ENCODE peak calls at places on chromosomes 5 and 9, in six cellular contexts. V is stomach, G is gastrocnemius medialis, L is tibial nerve, A is A549, T is body of pancreas. Q is an unnamed sample.

GRCh38 chr9:115808695-115809094 is 344.9 kb upstream of the PAPPA start:
- DNase-seq in L (no peak), V (no peak), G (no peak), T (no peak), A (no peak), Q (no peak)

GRCh38 chr9:126471084-126471611 is 142.6 kb upstream of the LMX1B start:
- DNase-seq in G (peak; percentile 70), T (peak; percentile 83), A (no peak), V (peak; percentile 72), L (peak; percentile 64), Q (peak; percentile 58)

GRCh38 chr9:33939924-33940874 is 108.5 kb downstream of the UBAP2 start:
- DNase-seq in V (no peak), G (no peak), L (no peak), T (no peak), A (no peak), Q (no peak)

GRCh38 chr5:159051431-159052281 is 48.1 kb downstream of the EBF1 start:
- DNase-seq in T (peak; percentile 22), V (peak; percentile 40), L (peak; percentile 23), A (no peak), G (no peak), Q (peak; percentile 70)

GRCh38 chr5:179828756-179829421 is 8.2 kb downstream of the SQSTM1 start:
- DNase-seq in T (no peak), G (no peak), V (no peak), L (no peak), A (no peak), Q (no peak)

GRCh38 chr5:154811653-154812465 is 38.5 kb downstream of the FAXDC2 start:
- DNase-seq in V (peak; percentile 65), A (peak; percentile 76), T (peak; percentile 67), L (peak; percentile 38), G (peak; percentile 53), Q (peak; percentile 58)

GRCh38 chr5:136364307-136364706 is 1.0 kb downstream of the TRPC7 start:
- DNase-seq in G (no peak), V (no peak), T (no peak), L (no peak), A (peak; percentile 10), Q (no peak)

GRCh38 chr9:127311239-127311741 is 46.7 kb downstream of the GARNL3 start:
- DNase-seq in A (peak; percentile 33), T (peak; percentile 76), G (peak; percentile 42), L (peak; percentile 25), V (peak; percentile 65), Q (no peak)

GRCh38 chr5:100623719-100624118 is 88.5 kb downstream of the FAM174A start:
- DNase-seq in L (no peak), V (no peak), G (no peak), T (no peak), A (no peak), Q (no peak)

GRCh38 chr5:94217745-94218144 is 400.7 kb downstream of the KIAA0825 start:
- DNase-seq in A (no peak), L (no peak), G (no peak), T (no peak), V (no peak), Q (no peak)

GRCh38 chr5:41067714-41068113 is 3.4 kb downstream of the MROH2B start:
- DNase-seq in G (no peak), T (no peak), L (no peak), V (no peak), A (no peak), Q (no peak)

GRCh38 chr9:4798281-4798680 is 5.5 kb downstream of the RCL1 start:
- DNase-seq in A (no peak), L (no peak), T (no peak), V (no peak), G (no peak), Q (no peak)

GRCh38 chr5:79111960-79112702 is 522 bp downstream of the BHMT start:
- DNase-seq in V (peak; percentile 32), A (no peak), L (no peak), T (no peak), G (no peak), Q (no peak)

GRCh38 chr5:165457854-165458481 is 1952.5 kb downstream of the MAT2B start:
- DNase-seq in T (peak; percentile 64), V (no peak), A (no peak), G (no peak), L (no peak), Q (no peak)

DNA sequence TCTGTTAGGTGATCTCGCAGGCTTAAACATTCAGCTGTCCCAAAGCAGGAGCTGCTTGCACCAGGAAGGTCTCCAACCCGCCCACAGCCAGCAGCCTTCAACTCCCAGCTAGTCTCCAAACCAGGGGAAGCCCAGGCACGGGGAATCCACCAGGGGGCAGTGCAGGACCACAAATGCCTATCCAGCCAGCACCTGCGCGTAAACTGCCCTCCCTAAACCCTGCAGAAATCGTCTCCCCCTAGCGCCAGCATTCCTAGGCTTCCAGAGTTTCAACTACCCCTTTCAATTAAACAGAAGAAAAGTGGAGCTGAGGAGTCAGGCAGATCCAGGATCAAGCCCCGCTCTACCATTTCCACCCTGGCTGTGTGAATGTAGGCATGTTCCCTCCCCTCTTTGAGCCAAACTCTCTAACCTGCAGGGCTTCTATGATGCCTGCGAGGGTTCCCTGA is 72.0 kb downstream of the HRH2 start:
- DNase-seq in A (peak; percentile 96), T (peak; percentile 94), L (peak; percentile 69), G (peak; percentile 71), V (peak; percentile 96), Q (peak; percentile 88)
- TF ChIP-seq POLR2A in A (no peak), T (no peak), L (no peak), G (no peak), V (no peak), Q (no peak)

DNA sequence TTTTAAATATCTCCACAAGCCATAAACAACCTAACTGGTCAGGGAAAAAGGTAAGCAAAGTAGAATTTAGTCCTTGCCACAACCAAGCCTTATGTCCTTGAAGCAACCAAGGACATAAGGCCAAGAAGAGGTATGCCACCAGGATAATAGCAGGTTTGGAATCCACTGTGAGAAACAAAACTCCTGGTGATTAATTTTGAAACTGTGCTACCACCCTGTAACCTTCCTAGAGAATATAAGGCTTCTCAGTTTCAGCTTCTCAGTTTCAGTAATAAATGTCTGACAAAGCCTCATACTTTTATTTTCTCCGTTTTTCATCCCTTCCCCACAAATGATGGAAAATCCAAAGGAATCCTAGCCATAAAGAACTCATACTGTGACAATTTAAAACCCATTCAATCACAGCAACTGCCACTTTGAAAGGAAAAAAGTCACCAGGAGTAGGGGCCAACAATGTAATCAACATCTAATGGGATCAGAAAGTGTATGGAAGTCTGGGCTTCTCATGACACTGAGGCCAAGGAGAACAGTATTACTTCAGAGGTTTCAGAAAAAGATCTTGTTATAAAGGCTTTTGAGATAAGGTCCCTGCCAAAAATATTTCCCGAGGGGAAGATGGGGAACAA is 189.2 kb downstream of the TSSK1B start:
- DNase-seq in L (no peak), T (no peak), A (no peak), G (no peak), V (no peak), Q (no peak)
- H3K27ac ChIP-seq in L (peak overlapping the region; percentile 64), T (peak overlapping the region; percentile 17), A (no peak overlapping the region), G (peak overlapping the region; percentile 60), V (peak overlapping the region; percentile 48), Q (peak overlapping the region; percentile 78)

GRCh38 chr5:140547508-140548299 is at the start of gene EIF4EBP3:
- DNase-seq in T (peak; percentile 99), A (peak; percentile 87), L (peak; percentile 94), G (peak; percentile 98), V (peak; percentile 98), Q (peak; percentile 98)
- TF ChIP-seq POLR2A in T (peak; percentile 93), A (no peak), L (peak; percentile 69), G (peak; percentile 98), V (peak; percentile 62), Q (peak; percentile 83)

GRCh38 chr5:115461506-115462290 is 82.9 kb downstream of the FEM1C start:
- DNase-seq in L (no peak), G (peak; percentile 40), T (no peak), V (no peak), A (peak; percentile 38), Q (no peak)
- H3K27ac ChIP-seq in L (no peak overlapping the region), G (peak overlapping the region; percentile 68), T (no peak overlapping the region), V (peak overlapping the region; percentile 81), A (peak overlapping the region; percentile 77), Q (peak overlapping the region; percentile 90)

DNA sequence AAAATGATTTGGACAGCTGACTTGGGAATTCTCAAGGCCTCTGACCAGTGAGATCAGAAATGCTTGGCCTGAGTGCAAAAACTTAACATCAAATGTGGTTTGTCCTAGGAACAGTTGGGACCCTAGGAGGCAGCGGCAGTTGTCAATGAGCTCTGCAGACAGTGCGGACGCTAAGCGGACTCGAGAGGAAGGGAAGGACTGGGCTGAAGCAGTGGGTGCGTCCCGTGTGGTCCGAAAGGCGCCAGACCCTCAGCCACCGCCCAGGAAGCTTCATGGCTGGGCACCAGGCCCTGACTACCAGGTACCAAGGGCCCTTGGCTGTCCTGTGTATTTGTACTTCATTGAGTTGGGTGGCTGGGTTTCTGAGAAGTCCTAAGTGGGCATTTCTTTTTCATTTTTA is 43.7 kb upstream of the POMT1 start:
- DNase-seq in V (no peak), L (no peak), A (no peak), G (no peak), T (no peak), Q (no peak)
- TF ChIP-seq POLR2A in V (no peak), L (no peak), A (no peak), G (no peak), T (no peak), Q (no peak)

DNA sequence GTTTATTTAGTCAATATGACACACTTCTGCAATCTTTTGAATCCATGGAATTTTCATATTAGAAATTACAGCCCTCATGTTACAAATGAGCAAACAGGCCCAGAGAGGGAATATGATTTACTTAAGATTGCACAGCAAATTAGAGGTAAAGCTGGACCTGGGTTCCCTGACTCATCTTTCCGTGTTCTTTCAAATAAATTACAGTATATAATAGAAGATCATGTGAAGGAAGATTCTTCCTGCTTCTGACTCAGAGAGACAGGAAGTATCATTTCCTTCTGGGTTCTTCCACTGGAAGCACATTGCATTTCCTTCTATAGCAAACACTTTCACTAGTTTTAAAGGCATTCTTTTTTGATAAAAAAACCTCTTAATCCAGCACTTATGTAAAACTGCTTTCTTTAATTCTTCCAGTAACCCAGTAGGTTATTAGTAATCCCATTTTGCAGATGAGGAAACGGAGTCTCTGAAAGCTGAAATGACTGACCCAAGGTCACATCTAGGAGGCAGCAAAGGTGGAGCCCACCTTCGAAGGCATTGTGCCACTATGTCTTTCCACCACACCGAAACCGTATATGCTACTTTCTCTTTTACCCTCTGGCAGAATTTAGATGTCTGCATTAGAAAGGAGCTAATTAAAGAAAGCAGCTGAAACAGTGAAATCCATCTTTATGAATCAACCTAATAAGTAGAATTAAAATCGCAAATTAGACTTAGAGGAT is 566.7 kb upstream of the KLF4 start:
- DNase-seq in V (no peak), L (no peak), G (no peak), T (no peak), A (no peak), Q (no peak)
- H3K27ac ChIP-seq in V (no peak overlapping the region), L (no peak overlapping the region), G (peak overlapping the region; percentile 49), T (no peak overlapping the region), A (peak overlapping the region; percentile 88), Q (no peak overlapping the region)

GRCh38 chr5:58505502-58505901 is 14.3 kb downstream of the GAPT start:
- DNase-seq in A (no peak), V (peak; percentile 28), T (no peak), G (no peak), L (no peak), Q (no peak)
- TF ChIP-seq POLR2A in A (no peak), V (no peak), T (no peak), G (no peak), L (no peak), Q (no peak)

GRCh38 chr5:150590979-150591411 is 49.5 kb upstream of the SYNPO start:
- DNase-seq in A (no peak), V (no peak), T (no peak), L (no peak), G (no peak), Q (peak; percentile 86)
- H3K27ac ChIP-seq in A (no peak overlapping the region), V (peak overlapping the region; percentile 48), T (no peak overlapping the region), L (no peak overlapping the region), G (peak overlapping the region; percentile 58), Q (peak overlapping the region; percentile 83)